ENCODE peak calls at places on chromosomes 5 and 9, in four cellular contexts. One of them, this sample, is unnamed.

GRCh38 chr9:9112001-9112725 is 1312.6 kb upstream of the DMAC1 start:
- DNase-seq in HFF-Myc: no peak
- DNase-seq in choroid plexus epithelial cell: no peak
- DNase-seq in IMR-90: no peak
- DNase-seq in this sample: no peak

GRCh38 chr5:10493884-10494283 is 52.2 kb downstream of the ROPN1L start:
- DNase-seq in HFF-Myc: no peak
- DNase-seq in choroid plexus epithelial cell: no peak
- DNase-seq in IMR-90: no peak
- DNase-seq in this sample: peak

GRCh38 chr5:159937580-159937979 is 21.3 kb downstream of the ADRA1B start:
- DNase-seq in HFF-Myc: no peak
- DNase-seq in choroid plexus epithelial cell: no peak
- DNase-seq in IMR-90: no peak
- DNase-seq in this sample: no peak

GRCh38 chr9:121886759-121887485 is 206.2 kb downstream of the TTLL11 start:
- DNase-seq in HFF-Myc: no peak
- DNase-seq in choroid plexus epithelial cell: no peak
- DNase-seq in IMR-90: no peak
- DNase-seq in this sample: no peak

GRCh38 chr5:163395794-163396193 is 41.6 kb upstream of the CCNG1 start:
- DNase-seq in HFF-Myc: no peak
- DNase-seq in choroid plexus epithelial cell: no peak
- DNase-seq in IMR-90: no peak
- DNase-seq in this sample: no peak

GRCh38 chr9:126781717-126782388 is 23.0 kb upstream of the ZBTB43 start:
- DNase-seq in HFF-Myc: no peak
- DNase-seq in choroid plexus epithelial cell: peak
- DNase-seq in IMR-90: peak
- DNase-seq in this sample: peak

GRCh38 chr9:121700831-121701419 is 49.5 kb downstream of the DAB2IP start:
- DNase-seq in HFF-Myc: no peak
- DNase-seq in choroid plexus epithelial cell: no peak
- DNase-seq in IMR-90: no peak
- DNase-seq in this sample: no peak

GRCh38 chr5:95731571-95732554 is 727 bp downstream of the RHOBTB3 start:
- DNase-seq in HFF-Myc: no peak
- DNase-seq in choroid plexus epithelial cell: peak
- DNase-seq in IMR-90: peak
- DNase-seq in this sample: peak

GRCh38 chr5:74810915-74811314 is 43.9 kb downstream of the NSA2 start:
- DNase-seq in HFF-Myc: no peak
- DNase-seq in choroid plexus epithelial cell: no peak
- DNase-seq in IMR-90: no peak
- DNase-seq in this sample: no peak

GRCh38 chr5:8848997-8849585 is 696.8 kb downstream of the SEMA5A start:
- DNase-seq in HFF-Myc: no peak
- DNase-seq in choroid plexus epithelial cell: peak
- DNase-seq in IMR-90: peak
- DNase-seq in this sample: no peak

GRCh38 chr9:9764821-9765220 is 848.0 kb downstream of the PTPRD start:
- DNase-seq in HFF-Myc: no peak
- DNase-seq in choroid plexus epithelial cell: no peak
- DNase-seq in IMR-90: no peak
- DNase-seq in this sample: no peak

GRCh38 chr9:113410207-113411158 is at the start of the genes C9orf43 and POLE3:
- DNase-seq in HFF-Myc: peak
- DNase-seq in choroid plexus epithelial cell: peak
- DNase-seq in IMR-90: peak
- DNase-seq in this sample: peak

GRCh38 chr9:120768247-120768646 is 25.0 kb downstream of the FBXW2 start:
- DNase-seq in HFF-Myc: no peak
- DNase-seq in choroid plexus epithelial cell: no peak
- DNase-seq in IMR-90: no peak
- DNase-seq in this sample: no peak

GRCh38 chr5:77928776-77929175 is 152.6 kb upstream of the TBCA start:
- DNase-seq in HFF-Myc: no peak
- DNase-seq in choroid plexus epithelial cell: no peak
- DNase-seq in IMR-90: no peak
- DNase-seq in this sample: no peak

GRCh38 chr5:175035882-175036533 is 311.6 kb downstream of the MSX2 start:
- DNase-seq in HFF-Myc: no peak
- DNase-seq in choroid plexus epithelial cell: no peak
- DNase-seq in IMR-90: no peak
- DNase-seq in this sample: no peak

GRCh38 chr5:121424976-121425375 is 426.7 kb upstream of the FTMT start:
- DNase-seq in HFF-Myc: no peak
- DNase-seq in choroid plexus epithelial cell: no peak
- DNase-seq in IMR-90: no peak
- DNase-seq in this sample: no peak

GRCh38 chr5:52388349-52388748 is 399.4 kb upstream of the ITGA1 start:
- DNase-seq in HFF-Myc: no peak
- DNase-seq in choroid plexus epithelial cell: no peak
- DNase-seq in IMR-90: no peak
- DNase-seq in this sample: no peak

GRCh38 chr5:92801921-92802320 is 779.1 kb downstream of the NR2F1-AS1 start:
- DNase-seq in HFF-Myc: no peak
- DNase-seq in choroid plexus epithelial cell: peak
- DNase-seq in IMR-90: no peak
- DNase-seq in this sample: no peak

GRCh38 chr9:95645992-95646391 is 129.2 kb upstream of the PTCH1 start:
- DNase-seq in HFF-Myc: no peak
- DNase-seq in choroid plexus epithelial cell: peak
- DNase-seq in IMR-90: no peak
- DNase-seq in this sample: no peak

GRCh38 chr5:172878585-172879433 is 44.8 kb downstream of the ERGIC1 start:
- DNase-seq in HFF-Myc: no peak
- DNase-seq in choroid plexus epithelial cell: peak
- DNase-seq in IMR-90: peak
- DNase-seq in this sample: no peak

GRCh38 chr9:109497193-109498165 is 628 bp downstream of the PTPN3 start:
- DNase-seq in HFF-Myc: no peak
- DNase-seq in choroid plexus epithelial cell: no peak
- DNase-seq in IMR-90: no peak
- DNase-seq in this sample: no peak

GRCh38 chr9:6413365-6414263 is 615 bp downstream of the UHRF2 start:
- DNase-seq in HFF-Myc: no peak
- DNase-seq in choroid plexus epithelial cell: no peak
- DNase-seq in IMR-90: no peak
- DNase-seq in this sample: peak

GRCh38 chr5:72531496-72532190 is 24.4 kb upstream of the ZNF366 start:
- DNase-seq in HFF-Myc: no peak
- DNase-seq in choroid plexus epithelial cell: peak
- DNase-seq in IMR-90: no peak
- DNase-seq in this sample: no peak

GRCh38 chr9:8600914-8601680 is 801.5 kb upstream of the DMAC1 start:
- DNase-seq in HFF-Myc: no peak
- DNase-seq in choroid plexus epithelial cell: no peak
- DNase-seq in IMR-90: no peak
- DNase-seq in this sample: no peak

DNA sequence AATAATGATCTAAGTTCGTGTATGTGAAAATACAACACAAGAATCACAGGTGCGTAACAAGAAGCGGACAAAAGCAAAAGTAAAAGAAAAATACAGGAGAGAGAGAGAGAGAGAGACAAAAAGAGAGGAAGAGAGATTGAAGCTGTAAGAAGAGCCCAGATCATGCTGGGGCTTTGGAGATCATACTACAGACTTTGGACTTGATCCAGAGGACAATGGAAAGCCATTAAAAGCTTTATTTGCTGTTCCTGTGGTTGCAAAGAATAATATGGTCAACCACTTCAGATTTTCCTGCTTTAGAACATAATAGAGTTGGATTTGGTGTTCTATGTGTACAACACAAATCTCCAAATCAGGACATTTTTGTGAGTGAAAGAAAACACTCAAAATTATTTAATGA is 561.4 kb downstream of the CAAP1 start:
- DNase-seq in HFF-Myc: no peak
- DNase-seq in choroid plexus epithelial cell: no peak
- DNase-seq in IMR-90: no peak
- DNase-seq in this sample: no peak
- H3K4me3 ChIP-seq in HFF-Myc: no peak
- H3K4me3 ChIP-seq in choroid plexus epithelial cell: no peak
- H3K4me3 ChIP-seq in IMR-90: no peak
- H3K4me3 ChIP-seq in this sample: no peak

GRCh38 chr5:1466631-1467265 is 21.5 kb upstream of the SLC6A3 start:
- DNase-seq in HFF-Myc: no peak
- DNase-seq in choroid plexus epithelial cell: no peak
- DNase-seq in IMR-90: no peak
- DNase-seq in this sample: no peak

GRCh38 chr5:1468247-1468612 is 23.0 kb upstream of the SLC6A3 start:
- DNase-seq in HFF-Myc: no peak
- DNase-seq in choroid plexus epithelial cell: peak
- DNase-seq in IMR-90: no peak
- DNase-seq in this sample: no peak

GRCh38 chr5:1470762-1471211 is 25.5 kb upstream of the SLC6A3 start:
- DNase-seq in HFF-Myc: no peak
- DNase-seq in choroid plexus epithelial cell: no peak
- DNase-seq in IMR-90: no peak
- DNase-seq in this sample: no peak

GRCh38 chr5:1467341-1468246 is 22.4 kb upstream of the SLC6A3 start:
- DNase-seq in HFF-Myc: no peak
- DNase-seq in choroid plexus epithelial cell: no peak
- DNase-seq in IMR-90: no peak
- DNase-seq in this sample: no peak

DNA sequence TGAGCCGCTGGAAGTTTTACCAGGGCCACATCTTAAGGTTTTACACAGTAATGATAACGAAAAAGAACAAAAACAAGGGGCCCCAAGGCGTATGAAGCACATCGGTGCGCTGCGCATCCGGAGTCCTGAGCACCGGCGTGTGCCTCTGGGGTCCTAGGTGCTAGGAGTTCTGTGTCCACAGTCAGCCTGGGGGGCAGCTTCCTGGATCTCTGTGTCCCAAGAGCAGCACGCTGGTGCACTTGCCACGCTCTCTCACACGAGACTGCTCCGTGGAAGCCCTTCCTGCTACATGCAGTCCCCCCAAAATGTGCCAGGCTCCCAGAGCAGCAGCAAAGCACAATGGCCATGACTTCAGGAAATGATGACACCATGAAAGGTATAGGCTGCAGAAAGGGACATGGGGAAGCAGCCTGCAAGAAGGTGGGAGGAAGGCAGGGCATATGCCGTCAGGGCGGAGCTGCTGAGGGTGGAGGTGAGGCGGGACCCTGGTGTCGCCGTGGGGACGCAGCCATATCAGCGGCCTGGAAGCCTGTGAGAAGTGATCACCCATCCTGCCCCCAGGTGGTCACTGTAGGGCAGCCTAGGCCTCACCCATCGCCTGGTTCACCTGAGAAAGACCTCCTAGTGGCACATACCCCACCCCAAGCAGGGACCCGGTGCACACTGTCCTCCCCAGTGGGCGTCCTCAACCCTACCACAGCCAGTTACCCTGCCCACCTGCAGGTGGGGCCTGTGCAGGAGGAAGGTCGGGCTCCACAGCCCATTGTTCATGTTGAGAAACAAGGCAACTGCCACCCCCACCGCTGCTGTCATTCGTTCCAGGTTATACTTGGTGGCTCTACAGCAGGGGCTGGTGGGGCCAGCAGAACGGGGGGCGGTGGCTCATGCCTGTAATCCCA is 23.6 kb upstream of the SLC6A3 start:
- DNase-seq in HFF-Myc: no peak
- DNase-seq in choroid plexus epithelial cell: no peak
- DNase-seq in IMR-90: no peak
- DNase-seq in this sample: no peak
- H3K4me3 ChIP-seq in HFF-Myc: no peak
- H3K4me3 ChIP-seq in choroid plexus epithelial cell: no peak
- H3K4me3 ChIP-seq in IMR-90: no peak
- H3K4me3 ChIP-seq in this sample: no peak

DNA sequence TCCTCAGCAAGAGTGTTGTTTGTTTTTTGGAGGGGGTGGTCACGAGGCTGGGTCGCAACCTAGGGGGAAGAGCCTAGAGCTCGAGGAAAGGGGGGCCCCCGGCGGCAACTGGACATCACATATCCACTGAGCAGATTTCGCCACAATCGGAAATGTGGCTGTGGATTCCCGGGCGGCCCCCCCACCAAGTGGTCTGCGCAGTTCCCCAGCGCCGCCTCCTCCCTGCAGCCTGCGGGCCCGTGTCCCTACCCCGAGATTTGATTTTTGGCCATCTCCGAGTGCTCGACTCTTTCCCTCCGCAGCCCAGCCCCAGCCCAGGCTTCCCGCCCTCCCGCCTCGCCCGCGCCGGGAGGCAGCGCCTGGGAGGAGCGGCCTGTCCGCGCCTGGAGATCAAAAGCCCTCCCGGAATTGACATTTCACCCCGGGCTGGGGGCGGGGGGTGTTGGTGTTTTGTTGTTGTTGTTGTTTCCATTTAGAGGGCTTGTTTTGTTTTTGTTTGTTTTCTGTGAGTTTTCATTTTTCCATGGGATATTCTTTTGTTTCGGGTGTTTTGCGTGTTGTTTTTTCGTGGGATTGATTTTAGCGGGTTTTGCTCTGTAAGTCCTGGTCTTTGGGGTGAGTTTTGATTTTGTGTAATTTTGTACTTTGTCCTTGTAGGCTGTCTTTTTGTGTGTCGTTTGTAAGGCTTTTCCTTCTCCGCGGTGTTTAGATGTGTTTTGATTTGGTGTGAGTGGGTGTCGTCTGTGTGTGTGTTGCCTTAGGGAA is 1.6 kb upstream of the PAX5 start:
- DNase-seq in HFF-Myc: no peak
- DNase-seq in choroid plexus epithelial cell: no peak
- DNase-seq in IMR-90: no peak
- DNase-seq in this sample: peak
- H3K4me3 ChIP-seq in HFF-Myc: no peak
- H3K4me3 ChIP-seq in choroid plexus epithelial cell: no peak
- H3K4me3 ChIP-seq in IMR-90: no peak
- H3K4me3 ChIP-seq in this sample: peak

GRCh38 chr5:39063037-39063436 is 11.2 kb downstream of the RICTOR start:
- DNase-seq in HFF-Myc: no peak
- DNase-seq in choroid plexus epithelial cell: peak
- DNase-seq in IMR-90: no peak
- DNase-seq in this sample: no peak

GRCh38 chr5:39062530-39062929 is 11.7 kb downstream of the RICTOR start:
- DNase-seq in HFF-Myc: no peak
- DNase-seq in choroid plexus epithelial cell: no peak
- DNase-seq in IMR-90: no peak
- DNase-seq in this sample: no peak

GRCh38 chr5:39062104-39062503 is 12.1 kb downstream of the RICTOR start:
- DNase-seq in HFF-Myc: no peak
- DNase-seq in choroid plexus epithelial cell: no peak
- DNase-seq in IMR-90: no peak
- DNase-seq in this sample: no peak

GRCh38 chr5:39068099-39068498 is 6.1 kb downstream of the RICTOR start:
- DNase-seq in HFF-Myc: no peak
- DNase-seq in choroid plexus epithelial cell: no peak
- DNase-seq in IMR-90: no peak
- DNase-seq in this sample: no peak

DNA sequence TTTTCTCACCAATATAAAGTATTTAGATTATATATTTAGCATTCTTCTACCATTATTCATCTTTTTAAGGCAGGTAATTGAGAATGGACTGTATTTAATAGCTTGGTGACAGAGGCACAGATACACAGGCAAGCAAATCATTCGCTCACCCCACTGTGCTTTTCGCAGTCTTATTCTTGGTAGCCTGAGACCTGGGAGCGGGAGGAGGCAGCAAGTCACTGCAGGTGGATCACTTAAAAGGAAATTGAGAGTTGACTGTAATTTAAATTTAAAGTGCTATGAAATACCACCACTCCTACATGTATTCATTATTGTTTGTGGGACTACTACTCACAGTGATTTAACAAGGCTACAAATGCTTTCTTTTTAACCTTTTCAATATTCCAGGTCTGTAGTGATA is 9.7 kb downstream of the RICTOR start:
- DNase-seq in HFF-Myc: no peak
- DNase-seq in choroid plexus epithelial cell: no peak
- DNase-seq in IMR-90: no peak
- DNase-seq in this sample: no peak
- H3K4me3 ChIP-seq in HFF-Myc: no peak
- H3K4me3 ChIP-seq in choroid plexus epithelial cell: no peak
- H3K4me3 ChIP-seq in IMR-90: no peak
- H3K4me3 ChIP-seq in this sample: no peak

This sample was measured in GM12865.